ENCODE peak calls at places on chromosomes 13 and 19, in six cellular contexts. W is CD8-positive, alpha-beta T cell; F is Panc1; M is heart left ventricle; Y is prostate gland; J is heart right ventricle. X is an unnamed sample.

GRCh38 chr13:85509512-85509911 is 289.7 kb downstream of the SLITRK6 start:
- DNase-seq in Y (peak), J (no peak), M (no peak), F (no peak), W (no peak), X (no peak)

GRCh38 chr19:45098521-45099464 is 5.8 kb downstream of the PPP1R37 start:
- DNase-seq in M (peak), F (no peak), W (no peak), Y (peak), J (peak), X (no peak)

GRCh38 chr13:59562924-59563323 is 600.8 kb downstream of the DIAPH3 start:
- DNase-seq in Y (no peak), F (no peak), M (no peak), J (no peak), W (no peak), X (no peak)

GRCh38 chr19:10797541-10798256 is 38.3 kb downstream of the TMED1 start:
- DNase-seq in J (no peak), W (peak), F (no peak), Y (no peak), M (no peak), X (no peak)

GRCh38 chr19:41223431-41224234 is 4.6 kb downstream of the AXL start:
- DNase-seq in F (no peak), Y (no peak), M (no peak), W (no peak), J (no peak), X (no peak)

GRCh38 chr13:40221460-40222201 is 444.8 kb downstream of the FOXO1 start:
- DNase-seq in F (no peak), M (no peak), W (peak), Y (peak), J (no peak), X (no peak)

GRCh38 chr13:101474419-101474957 is 22.0 kb downstream of the ITGBL1 start:
- DNase-seq in M (no peak), W (no peak), F (no peak), J (no peak), Y (no peak), X (peak)

GRCh38 chr13:98105929-98106336 is 37.0 kb upstream of the FARP1 start:
- DNase-seq in M (peak), F (no peak), Y (peak), W (no peak), J (peak), X (no peak)

GRCh38 chr13:34127523-34127922 is 309.6 kb downstream of the RFC3 start:
- DNase-seq in M (no peak), Y (no peak), F (no peak), J (no peak), W (no peak), X (no peak)
- H3K4me3 ChIP-seq in M (no peak), Y (no peak), F (no peak), J (no peak), W (no peak), X (no peak)

GRCh38 chr19:50932690-50933083 is 20.2 kb downstream of the KLK5 start:
- DNase-seq in Y (no peak), W (no peak), F (no peak), M (no peak), J (no peak), X (no peak)
- TF ChIP-seq CTCF in Y (no peak), W (no peak), F (no peak), M (no peak), J (no peak), X (no peak)

DNA sequence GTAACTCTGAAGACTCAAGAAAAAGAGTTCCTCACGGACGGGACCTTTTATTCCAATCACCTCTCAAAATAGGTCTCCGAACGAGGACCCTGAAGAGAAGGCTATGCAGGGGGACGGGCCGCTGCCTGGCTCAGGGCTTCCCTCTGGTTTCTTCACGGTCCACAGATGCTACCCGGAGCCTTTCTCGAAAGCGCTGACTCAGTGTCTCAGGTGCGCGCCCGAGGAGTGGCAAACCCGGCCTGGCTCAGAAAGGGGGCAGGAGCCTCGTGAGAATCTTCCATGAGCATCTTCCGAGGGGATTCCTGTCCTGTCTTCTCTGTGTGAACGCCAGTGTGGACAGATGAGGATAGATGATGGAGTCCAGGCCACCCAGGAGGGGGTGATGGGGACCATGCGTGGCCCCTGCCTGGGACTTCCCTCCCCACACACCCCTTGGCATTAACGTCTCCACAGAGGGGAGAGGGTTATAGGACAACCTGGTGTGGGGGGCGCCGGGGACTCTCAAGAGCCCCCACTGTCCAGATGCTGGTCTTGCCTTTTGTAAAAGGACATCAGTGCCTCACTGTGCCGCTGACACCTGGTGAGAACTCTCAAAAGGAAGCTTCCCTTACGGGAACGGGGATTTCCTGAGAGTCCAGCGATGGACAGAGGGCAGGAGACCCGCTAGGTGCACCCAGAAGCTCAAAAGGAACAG is 16.5 kb downstream of the LSM4 start:
- DNase-seq in W (no peak), F (no peak), J (no peak), Y (no peak), M (no peak), X (no peak)
- H3K27ac ChIP-seq in W (peak), F (peak), J (peak), Y (no peak), M (no peak), X (peak)

GRCh38 chr19:7874857-7875393 is 735 bp upstream of the PRR36 start:
- DNase-seq in M (no peak), F (no peak), W (no peak), J (no peak), Y (no peak), X (no peak)
- H3K4me3 ChIP-seq in M (no peak), F (peak), W (peak), J (peak), Y (peak), X (no peak)

DNA sequence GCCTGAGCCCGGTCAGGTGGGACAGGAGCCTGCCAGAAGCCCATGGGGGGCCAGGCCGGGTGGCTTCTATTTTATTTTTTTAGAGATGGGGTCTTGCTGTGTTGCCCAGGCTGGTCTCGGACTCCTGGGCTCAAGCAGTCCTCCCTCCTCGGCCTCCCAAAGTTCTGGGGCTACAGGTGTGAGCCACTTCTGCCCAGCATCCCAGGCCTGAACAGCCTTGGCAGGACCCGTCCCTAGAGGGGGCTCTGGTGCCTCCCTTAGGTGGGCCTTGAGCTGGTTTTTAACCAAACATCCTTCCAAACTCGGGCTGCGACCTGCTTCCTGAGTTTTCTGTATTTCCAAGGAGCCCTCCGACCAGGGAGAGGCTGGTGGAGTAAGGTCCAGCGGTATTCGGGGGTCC is 10.5 kb downstream of the COMP start:
- DNase-seq in F (no peak), J (no peak), W (no peak), M (no peak), Y (no peak), X (no peak)
- TF ChIP-seq CTCF in F (no peak), J (no peak), W (no peak), M (no peak), Y (no peak), X (no peak)

GRCh38 chr13:79593611-79594275 is 112.8 kb downstream of the NDFIP2 start:
- DNase-seq in F (no peak), M (no peak), Y (no peak), J (no peak), W (no peak), X (no peak)

GRCh38 chr13:79591493-79591892 is 110.5 kb downstream of the NDFIP2 start:
- DNase-seq in Y (no peak), J (no peak), F (no peak), W (no peak), M (no peak), X (no peak)

GRCh38 chr13:79593121-79593520 is 112.2 kb downstream of the NDFIP2 start:
- DNase-seq in M (no peak), J (no peak), Y (no peak), W (no peak), F (no peak), X (no peak)

GRCh38 chr13:79585033-79585432 is 104.1 kb downstream of the NDFIP2 start:
- DNase-seq in J (no peak), M (no peak), W (no peak), Y (no peak), F (no peak), X (no peak)

DNA sequence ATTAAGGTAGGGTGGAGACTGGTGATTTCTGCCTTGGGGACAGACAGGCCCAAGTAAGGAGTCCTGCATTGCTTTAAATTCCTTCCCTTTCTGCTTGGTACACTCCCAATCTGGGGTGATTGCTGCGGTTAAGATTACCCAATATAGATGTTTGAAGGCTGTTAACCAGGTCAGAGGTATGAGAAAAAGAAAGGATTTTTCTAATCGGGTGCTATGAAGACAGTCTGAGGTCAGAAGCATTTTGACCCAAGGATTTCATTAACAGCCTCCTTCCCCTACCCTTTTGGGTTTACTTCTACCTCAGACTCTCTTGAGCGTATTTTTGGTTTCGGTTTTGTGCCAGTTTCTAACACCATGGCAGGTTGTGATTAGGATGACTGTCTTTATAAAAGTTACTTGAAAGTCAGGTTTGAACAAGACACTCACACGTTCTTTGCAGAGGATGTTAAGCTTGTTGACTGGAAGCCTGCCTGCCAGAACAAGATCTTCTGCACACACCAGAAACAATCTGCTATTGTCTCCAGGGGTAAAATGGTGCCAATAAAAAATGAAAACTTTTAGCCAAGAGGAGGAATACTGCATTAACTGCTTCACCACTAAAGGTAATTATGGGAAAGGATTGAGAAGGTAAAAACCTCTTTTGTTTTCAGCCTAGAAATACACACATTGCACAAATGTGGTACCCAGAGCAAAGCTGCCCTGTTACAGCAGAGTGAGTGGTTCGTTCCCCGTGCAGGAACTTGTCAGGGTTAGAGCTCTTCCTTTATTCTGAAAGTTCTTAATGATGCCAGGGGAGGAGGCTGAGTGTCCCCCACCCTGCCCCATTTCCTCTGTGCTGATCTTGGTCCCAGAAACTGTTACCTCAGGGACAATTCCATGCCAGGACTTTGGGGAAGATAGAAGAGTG is 108.9 kb downstream of the NDFIP2 start:
- DNase-seq in F (no peak), J (no peak), W (no peak), M (no peak), Y (peak), X (no peak)
- H3K27ac ChIP-seq in F (no peak), J (no peak), W (no peak), M (no peak), Y (peak), X (no peak)

X was measured in tibial nerve.